ENCODE peak calls at places on chromosomes 16 and 17, in five cellular contexts. N, S, H, Q and G are unnamed samples. For H3K36me3, the result is how much of the 10 kb centered on the place peaks cover.

GRCh38 chr17:17760872-17761550 is 75.8 kb downstream of the SREBF1 start:
- DNase-seq in S (no peak), N (no peak), H (no peak), Q (no peak), G (no peak)

GRCh38 chr17:57911834-57912673 is 43.2 kb downstream of the CUEDC1 start:
- DNase-seq in H (peak), Q (peak), S (no peak), N (peak), G (no peak)

GRCh38 chr17:29722411-29723198 is 99.9 kb upstream of the CORO6 start:
- DNase-seq in Q (no peak), N (peak), H (peak), S (peak), G (peak)

GRCh38 chr16:3171181-3171854 is 16.7 kb upstream of the OR1F1 start:
- DNase-seq in H (no peak), Q (no peak), N (no peak), S (no peak), G (peak)

GRCh38 chr16:2475413-2476344 is 752 bp downstream of the TBC1D24 start:
- DNase-seq in Q (no peak), N (no peak), H (no peak), S (peak), G (peak)

GRCh38 chr17:82400830-82401229 is 17.3 kb upstream of the HEXD start:
- DNase-seq in H (peak), Q (peak), N (no peak), S (peak), G (no peak)

GRCh38 chr17:2929881-2930533 is 133.4 kb downstream of the OR1D5 start:
- DNase-seq in H (no peak), N (no peak), Q (no peak), S (peak), G (peak)

GRCh38 chr16:30186782-30187555 is 3.6 kb downstream of the CORO1A start:
- DNase-seq in S (peak), H (peak), Q (peak), N (peak), G (peak)

GRCh38 chr16:64130140-64130539 is 991.7 kb downstream of the CDH11 start:
- DNase-seq in Q (no peak), S (no peak), N (no peak), H (no peak), G (no peak)

GRCh38 chr17:44607836-44608690 is 48.2 kb upstream of the MEIOC start:
- DNase-seq in H (no peak), N (no peak), Q (no peak), S (no peak), G (peak)

DNA sequence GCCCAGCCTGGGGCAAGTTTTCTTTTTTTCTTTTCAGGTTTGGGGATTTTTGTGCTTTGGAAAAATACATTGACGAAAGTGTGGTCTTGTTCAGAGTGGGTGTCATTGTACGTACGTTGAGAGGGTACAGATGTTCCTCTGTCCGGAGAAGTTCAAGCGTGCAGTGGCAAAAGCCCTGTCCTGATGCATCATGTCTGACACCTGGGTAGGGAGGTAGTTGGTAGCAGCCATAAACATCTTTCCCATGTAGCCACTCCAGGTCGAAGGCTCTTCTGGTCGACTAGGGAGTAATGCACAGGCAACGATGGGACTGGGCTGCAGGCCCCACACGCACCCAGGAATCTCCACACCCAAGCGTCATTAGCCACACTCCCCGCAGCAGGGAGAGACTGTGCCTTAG is 27.4 kb downstream of the WIPI1 start:
- DNase-seq in Q (no peak), N (no peak), S (no peak), H (no peak), G (no peak)
- H3K36me3 ChIP-seq in Q (half or more), N (under half), S (under half), H (half or more), G (under half)

DNA sequence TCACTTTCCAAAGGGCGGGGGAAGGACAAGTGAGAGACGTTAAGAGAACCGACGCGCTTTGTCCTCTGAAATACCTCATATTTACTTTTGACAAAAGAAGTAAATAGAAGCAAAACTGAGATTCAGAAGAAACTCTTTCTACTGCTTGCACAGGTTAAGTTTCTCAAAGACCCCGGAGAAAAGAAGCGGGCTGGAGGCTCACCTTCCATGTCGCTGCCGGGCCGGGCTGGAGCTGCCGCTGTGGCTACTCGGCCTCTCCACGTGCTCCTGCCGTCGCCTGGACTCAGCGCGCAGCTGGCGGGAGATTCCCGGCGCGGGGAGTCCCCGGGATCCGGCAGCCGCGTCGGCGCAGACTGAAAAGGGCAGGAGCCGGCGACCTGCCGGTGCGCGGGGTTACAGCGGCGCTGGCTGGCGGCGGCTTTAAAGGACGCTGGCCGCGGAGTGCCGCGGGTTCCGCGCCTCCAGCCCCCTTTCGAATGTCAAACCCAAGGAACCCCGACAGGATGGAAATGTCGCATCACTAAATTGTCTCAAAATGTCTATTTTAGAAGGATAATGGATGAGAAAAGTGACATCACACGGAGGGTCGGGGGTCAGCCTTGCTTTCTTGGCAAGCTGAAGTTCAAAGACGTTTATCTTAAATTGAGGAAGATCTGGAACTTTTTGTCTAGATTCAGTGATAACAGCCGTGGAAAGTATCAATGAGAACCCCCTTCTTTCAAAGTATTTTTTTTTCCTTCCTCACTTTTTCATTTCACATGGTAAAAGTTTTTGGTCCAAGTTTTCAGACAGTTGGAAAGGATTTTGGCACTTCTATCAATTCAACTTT is at the start of gene IKZF3:
- DNase-seq in Q (peak), N (no peak), S (peak), H (peak), G (peak)
- H3K27ac ChIP-seq in Q (no peak), N (peak), S (peak), H (peak), G (no peak)

GRCh38 chr17:19381741-19382444 is 3.6 kb downstream of the MAPK7 start:
- DNase-seq in N (no peak), Q (no peak), S (no peak), H (no peak), G (no peak)
- H3K4me3 ChIP-seq in N (no peak), Q (no peak), S (no peak), H (no peak), G (no peak)

GRCh38 chr17:78995022-78995760 is 14.4 kb downstream of the CANT1 start:
- DNase-seq in Q (no peak), N (no peak), S (no peak), H (no peak), G (peak)
- H3K36me3 ChIP-seq in Q (half or more), N (under half), S (half or more), H (half or more), G (half or more)

GRCh38 chr16:82047374-82047773 is 12.3 kb downstream of the HSD17B2 start:
- DNase-seq in Q (no peak), N (no peak), S (no peak), H (no peak), G (no peak)
- H3K27ac ChIP-seq in Q (no peak), N (no peak), S (no peak), H (no peak), G (no peak)

DNA sequence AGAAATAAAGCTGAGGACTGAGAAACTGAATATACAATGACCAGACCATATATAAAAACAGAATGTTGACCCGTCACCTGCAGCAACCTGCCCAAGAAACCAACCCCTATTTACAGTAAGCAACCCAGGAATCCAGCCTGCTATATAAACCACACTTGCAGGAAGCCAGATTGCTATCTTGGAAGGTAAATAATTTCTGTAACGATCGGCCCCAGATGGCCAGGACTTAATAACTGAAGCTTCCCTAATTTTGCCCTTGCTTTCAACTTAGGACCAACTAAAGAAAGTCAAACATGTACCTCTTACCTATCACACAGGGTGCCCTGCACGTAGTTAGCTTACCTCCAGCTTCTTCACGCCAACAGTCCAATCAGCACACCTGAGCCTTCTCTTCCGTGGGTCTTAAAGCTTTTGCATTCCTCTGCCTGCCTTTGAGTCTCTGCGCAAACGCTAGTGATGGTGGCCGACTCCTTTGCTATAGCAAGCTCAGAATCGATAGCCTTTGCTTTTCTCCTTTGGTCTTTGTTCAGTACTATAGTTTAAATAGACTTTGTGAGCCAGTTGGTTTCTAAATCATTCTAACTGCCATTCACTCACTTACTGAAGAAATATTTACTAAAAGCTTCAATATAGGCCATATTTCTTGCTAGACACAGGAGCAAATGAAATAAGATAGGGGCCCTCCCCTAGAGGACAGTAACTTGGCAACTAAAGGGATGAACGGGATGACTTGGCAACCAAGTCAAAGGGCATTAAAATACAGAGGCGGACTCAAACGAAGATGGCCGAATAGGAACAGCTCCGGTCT is 31.3 kb downstream of the MPHOSPH6 start:
- DNase-seq in S (no peak), H (no peak), Q (no peak), N (no peak), G (no peak)
- H3K4me3 ChIP-seq in S (no peak), H (no peak), Q (no peak), N (no peak), G (no peak)

GRCh38 chr17:64683791-64684190 is 21.7 kb upstream of the SMURF2 start:
- DNase-seq in S (no peak), Q (no peak), H (no peak), N (no peak), G (no peak)
- H3K36me3 ChIP-seq in S (under half), Q (under half), H (under half), N (under half), G (under half)

GRCh38 chr16:50857881-50858280 is 116.0 kb downstream of the CYLD start:
- DNase-seq in S (no peak), N (no peak), Q (no peak), H (no peak), G (no peak)

GRCh38 chr16:50861451-50861850 is 119.6 kb downstream of the CYLD start:
- DNase-seq in Q (no peak), H (no peak), N (no peak), S (no peak), G (no peak)

GRCh38 chr16:50858376-50858775 is 116.5 kb downstream of the CYLD start:
- DNase-seq in N (no peak), Q (no peak), H (no peak), S (no peak), G (no peak)

GRCh38 chr16:50858877-50859627 is 117.2 kb downstream of the CYLD start:
- DNase-seq in S (no peak), H (no peak), Q (no peak), N (no peak), G (no peak)

GRCh38 chr16:50859628-50860360 is 117.9 kb downstream of the CYLD start:
- DNase-seq in H (no peak), S (no peak), Q (no peak), N (no peak), G (no peak)
- H3K27ac ChIP-seq in H (no peak), S (no peak), Q (no peak), N (no peak), G (no peak)